ENCODE peak calls at places on chromosomes 2 and 18, in five cellular contexts. U is psoas muscle, S is lower lobe of right lung, I is suprapubic skin, A is astrocyte. V is an unnamed sample.
A peak's percentile ranks its signal among the peaks of the same experiment; 100 is the strongest.

GRCh38 chr2:70767699-70768584 is at the start of gene ADD2:
- DNase-seq in U (peak; percentile 48), S (peak; percentile 43), A (peak; percentile 46), I (no peak), V (peak; percentile 60)

GRCh38 chr2:158967731-158968395 is 577 bp upstream of the TANC1 start:
- DNase-seq in U (peak; percentile 56), I (peak; percentile 84), S (no peak), A (peak; percentile 62), V (peak; percentile 74)

GRCh38 chr2:24886640-24887324 is 33.3 kb downstream of the ADCY3 start:
- DNase-seq in U (no peak), A (peak; percentile 7), S (no peak), I (no peak), V (no peak)

GRCh38 chr2:229443141-229443540 is 172.1 kb upstream of the PID1 start:
- DNase-seq in S (no peak), I (no peak), A (no peak), U (no peak), V (no peak)

GRCh38 chr2:84204995-84205394 is 254.1 kb downstream of the SUCLG1 start:
- DNase-seq in S (no peak), I (no peak), U (no peak), A (no peak), V (no peak)

GRCh38 chr18:58850784-58851469 is 13.8 kb upstream of the ZNF532 start:
- DNase-seq in U (peak; percentile 60), I (no peak), A (no peak), S (no peak), V (no peak)

GRCh38 chr2:228282371-228282770 is 100.9 kb upstream of the SPHKAP start:
- DNase-seq in I (no peak), U (no peak), A (no peak), S (no peak), V (no peak)

GRCh38 chr2:216970369-216970915 is 110.6 kb upstream of the TNP1 start:
- DNase-seq in I (no peak), A (no peak), U (no peak), S (no peak), V (no peak)

GRCh38 chr18:62282188-62282629 is 42.9 kb upstream of the TNFRSF11A start:
- DNase-seq in A (peak; percentile 87), I (no peak), U (no peak), S (no peak), V (no peak)

GRCh38 chr2:44934024-44934423 is 7.5 kb upstream of the SIX3 start:
- DNase-seq in U (peak; percentile 45), S (no peak), A (no peak), I (peak; percentile 67), V (no peak)

GRCh38 chr2:44933434-44933951 is 8.0 kb upstream of the SIX3 start:
- DNase-seq in I (peak; percentile 72), A (no peak), U (no peak), S (no peak), V (no peak)

GRCh38 chr2:44932079-44932478 is 9.4 kb upstream of the SIX3 start:
- DNase-seq in A (no peak), U (no peak), S (no peak), I (peak; percentile 35), V (no peak)

GRCh38 chr2:44931177-44931795 is 10.2 kb upstream of the SIX3 start:
- DNase-seq in S (no peak), A (no peak), U (no peak), I (peak; percentile 38), V (no peak)

DNA sequence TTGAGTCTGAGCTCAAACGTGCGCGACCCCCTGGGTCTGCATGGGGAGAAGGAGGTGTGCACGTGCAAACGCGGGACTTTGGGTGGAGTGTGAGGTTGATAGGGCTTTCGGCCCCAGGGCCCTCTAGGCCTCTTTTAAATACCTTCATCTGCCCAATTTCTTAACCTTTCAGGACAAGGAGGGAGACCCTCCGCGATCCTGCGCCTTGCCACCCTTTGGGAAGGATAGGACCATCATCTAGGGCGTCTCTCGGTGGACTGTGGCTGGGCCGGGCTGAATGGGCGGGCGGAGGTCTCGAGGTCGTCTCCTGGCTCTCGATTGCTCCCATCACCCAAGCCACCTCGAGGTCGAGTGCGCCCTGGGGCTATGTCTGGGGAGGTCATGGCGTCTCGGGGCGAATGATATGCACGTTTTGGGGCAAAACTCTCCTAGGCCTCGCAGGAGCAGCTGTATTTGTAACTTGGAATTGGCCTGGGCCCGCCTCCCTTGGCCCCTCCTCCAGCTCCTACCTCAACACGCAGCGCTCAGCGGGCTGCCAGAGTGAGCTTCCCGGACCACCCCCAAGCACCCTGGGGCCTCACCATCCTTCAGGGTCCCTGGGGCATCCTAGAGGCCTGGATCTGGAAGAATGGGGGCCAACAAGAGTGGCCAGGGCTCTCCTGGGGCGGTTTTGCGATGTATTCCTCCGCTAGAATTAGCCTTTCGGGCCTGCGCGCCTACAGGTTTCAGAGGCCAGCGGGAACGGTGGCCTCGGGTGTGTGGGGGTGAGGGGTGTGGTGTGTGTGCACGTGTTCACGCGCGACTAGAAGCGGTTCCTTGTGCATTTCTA is 8.7 kb upstream of the SIX3 start:
- DNase-seq in U (no peak), S (no peak), A (no peak), I (peak; percentile 73), V (no peak)
- H3K4me1 ChIP-seq in U (peaks cover 14% of the 10 kb centered on the region), S (peaks cover 33% of the 10 kb centered on the region), A (no peaks in the 10 kb centered on the region), I (peaks cover 60% of the 10 kb centered on the region), V (peaks cover 16% of the 10 kb centered on the region)

GRCh38 chr2:201320701-201321100 is 36.4 kb downstream of the FLACC1 start:
- DNase-seq in A (no peak), U (no peak), I (no peak), S (no peak), V (no peak)

GRCh38 chr2:201320257-201320656 is 36.9 kb downstream of the FLACC1 start:
- DNase-seq in A (no peak), U (no peak), S (no peak), I (no peak), V (no peak)

GRCh38 chr2:201319511-201319910 is 37.6 kb downstream of the FLACC1 start:
- DNase-seq in A (no peak), I (no peak), U (no peak), S (no peak), V (no peak)

GRCh38 chr2:201327678-201328077 is 29.5 kb downstream of the FLACC1 start:
- DNase-seq in S (no peak), I (no peak), A (no peak), U (no peak), V (no peak)

GRCh38 chr2:201322772-201323171 is 34.4 kb downstream of the FLACC1 start:
- DNase-seq in I (no peak), S (no peak), U (no peak), A (no peak), V (no peak)
- H3K9me3 ChIP-seq in I (peaks cover 18% of the 10 kb centered on the region), S (peaks cover 24% of the 10 kb centered on the region), U (peaks cover 31% of the 10 kb centered on the region), A (no peaks in the 10 kb centered on the region), V (no peaks in the 10 kb centered on the region)

GRCh38 chr2:201407265-201407664 is 44.0 kb downstream of the TRAK2 start:
- DNase-seq in I (no peak), U (no peak), S (no peak), A (no peak), V (no peak)
- H3K4me1 ChIP-seq in I (peaks cover 44% of the 10 kb centered on the region), U (peaks cover 64% of the 10 kb centered on the region), S (peaks cover 48% of the 10 kb centered on the region), A (peaks cover 9% of the 10 kb centered on the region), V (peaks cover 46% of the 10 kb centered on the region)

DNA sequence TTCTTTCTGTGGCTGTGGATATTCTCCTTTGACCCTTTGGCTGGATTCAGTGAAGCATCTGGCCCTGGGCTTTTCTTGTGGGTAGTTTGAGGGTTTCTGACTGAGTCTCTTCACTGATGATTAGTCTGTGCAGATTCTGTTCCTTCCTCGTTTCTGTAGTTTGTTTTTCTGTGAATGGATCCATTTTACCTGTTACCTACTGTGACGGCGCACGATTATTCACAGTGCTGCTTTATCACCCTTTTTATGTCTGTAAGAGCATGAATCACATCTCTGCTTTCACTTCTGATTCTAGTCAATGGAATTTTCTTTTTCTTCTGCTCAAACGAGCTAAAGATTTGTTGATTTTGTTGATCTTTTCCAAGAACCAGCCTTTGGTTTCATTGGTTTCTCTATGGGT is 60.8 kb downstream of the SLC66A2 start:
- DNase-seq in I (no peak), U (no peak), A (no peak), S (no peak), V (no peak)
- H3K9me3 ChIP-seq in I (peaks cover 27% of the 10 kb centered on the region), U (peaks cover 48% of the 10 kb centered on the region), A (peaks cover 26% of the 10 kb centered on the region), S (peaks cover 48% of the 10 kb centered on the region), V (peaks cover 32% of the 10 kb centered on the region)

DNA sequence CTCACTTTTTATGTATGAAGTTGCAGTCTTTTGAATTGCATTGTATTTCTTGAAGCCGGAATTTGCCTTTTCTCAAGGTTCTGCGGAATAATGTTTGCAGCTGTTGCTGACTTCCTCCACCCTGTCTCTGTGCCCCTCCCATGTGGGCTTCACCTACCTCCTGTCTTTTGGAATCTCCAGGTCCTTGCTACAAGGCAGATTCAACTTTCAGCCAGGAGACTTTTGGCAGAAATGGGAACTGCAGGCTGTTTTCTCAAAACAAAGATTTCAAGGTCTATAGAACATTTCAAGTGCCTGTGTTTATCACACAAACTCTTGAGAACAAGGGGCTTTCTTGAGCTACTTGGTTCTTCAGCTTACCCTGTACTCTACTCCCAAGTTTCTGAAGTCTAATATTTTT is 25.6 kb downstream of the ZNF236 start:
- DNase-seq in A (no peak), I (no peak), U (no peak), S (no peak), V (no peak)
- H3K4me1 ChIP-seq in A (no peaks in the 10 kb centered on the region), I (no peaks in the 10 kb centered on the region), U (no peaks in the 10 kb centered on the region), S (no peaks in the 10 kb centered on the region), V (no peaks in the 10 kb centered on the region)

DNA sequence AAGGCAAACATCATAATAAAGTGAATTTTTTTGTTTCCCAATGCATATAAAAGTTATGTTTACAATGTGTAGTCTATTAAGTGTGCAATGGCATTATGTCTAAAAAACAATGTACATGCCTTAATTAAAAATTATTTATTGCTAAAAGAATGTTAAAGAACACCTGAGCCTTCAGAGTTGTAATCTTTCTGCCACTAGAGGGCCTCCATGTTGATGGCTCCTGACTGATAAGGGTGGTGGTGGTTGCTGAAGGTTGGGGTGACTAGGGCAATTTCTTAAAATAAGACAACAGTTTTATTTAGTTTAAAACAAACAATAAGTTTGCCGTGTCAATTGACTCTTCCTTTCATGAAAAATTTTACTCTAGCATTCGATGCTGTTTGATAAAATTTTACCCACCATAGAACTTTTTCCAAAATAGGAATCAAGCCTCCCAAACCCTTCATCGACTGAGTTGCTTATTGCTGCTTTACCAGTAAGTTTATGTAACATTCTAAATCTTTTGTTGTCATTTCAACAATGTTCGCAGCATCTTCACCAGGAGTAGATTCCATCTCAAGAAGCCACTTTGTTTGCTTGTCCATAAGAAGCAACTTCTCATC is 32.3 kb downstream of the MAP3K2 start:
- DNase-seq in I (no peak), S (no peak), U (no peak), A (no peak), V (no peak)
- H3K9me3 ChIP-seq in I (no peaks in the 10 kb centered on the region), S (no peaks in the 10 kb centered on the region), U (no peaks in the 10 kb centered on the region), A (no peaks in the 10 kb centered on the region), V (no peaks in the 10 kb centered on the region)

GRCh38 chr2:237271698-237272097 is 142.3 kb downstream of the COL6A3 start:
- DNase-seq in S (no peak), U (no peak), A (no peak), I (no peak), V (no peak)
- H3K4me1 ChIP-seq in S (no peaks in the 10 kb centered on the region), U (no peaks in the 10 kb centered on the region), A (no peaks in the 10 kb centered on the region), I (peaks cover 10% of the 10 kb centered on the region), V (peaks cover 4% of the 10 kb centered on the region)

V was measured in upper lobe of right lung.